ENCODE peak calls at places on chromosomes 5 and 9, in four cellular contexts. V, C, Q and M are unnamed samples. For H3K4me1, the result is how much of the 10 kb centered on the place peaks cover.

GRCh38 chr5:103466494-103466893 is 96.1 kb downstream of the NUDT12 start:
- DNase-seq in V (no peak), Q (no peak), C (no peak), M (no peak)

GRCh38 chr9:129011761-129012281 is 16.3 kb downstream of the SH3GLB2 start:
- DNase-seq in V (no peak), Q (no peak), C (no peak), M (no peak)

GRCh38 chr5:35919191-35919590 is 19.2 kb downstream of the CAPSL start:
- DNase-seq in Q (peak), C (no peak), V (no peak), M (peak)

GRCh38 chr5:95613514-95613913 is 6.4 kb upstream of the GPR150 start:
- DNase-seq in V (no peak), C (no peak), Q (no peak), M (no peak)

GRCh38 chr5:72692273-72692672 is 124.2 kb upstream of the TNPO1 start:
- DNase-seq in Q (no peak), V (no peak), C (no peak), M (no peak)

GRCh38 chr5:98789029-98789428 is 15.6 kb downstream of the RGMB start:
- DNase-seq in V (no peak), C (no peak), Q (no peak), M (no peak)

GRCh38 chr9:27548055-27548741 is 18.6 kb upstream of the MOB3B start:
- DNase-seq in Q (peak), C (no peak), V (no peak), M (peak)

GRCh38 chr5:88502179-88503064 is 233.8 kb upstream of the TMEM161B start:
- DNase-seq in C (no peak), Q (no peak), V (no peak), M (no peak)

GRCh38 chr5:173495225-173495904 is 121.1 kb downstream of the BOD1 start:
- DNase-seq in C (no peak), V (no peak), Q (no peak), M (peak)

GRCh38 chr9:18023332-18023731 is 444.5 kb downstream of the SH3GL2 start:
- DNase-seq in Q (no peak), V (no peak), C (no peak), M (peak)

GRCh38 chr9:132249690-132250089 is 87.8 kb downstream of the NTNG2 start:
- DNase-seq in C (no peak), Q (no peak), V (no peak), M (no peak)

GRCh38 chr9:127550751-127551150 is 61.3 kb upstream of the STXBP1 start:
- DNase-seq in V (no peak), C (no peak), Q (no peak), M (no peak)

GRCh38 chr5:44002381-44002901 is 386.8 kb downstream of the FGF10 start:
- DNase-seq in C (peak), Q (peak), V (no peak), M (no peak)

GRCh38 chr5:139574641-139575312 is 13.6 kb downstream of the UBE2D2 start:
- DNase-seq in C (peak), Q (no peak), V (no peak), M (peak)

GRCh38 chr5:88937406-88937805 is 54.4 kb upstream of the MEF2C start:
- DNase-seq in V (no peak), Q (no peak), C (no peak), M (no peak)

GRCh38 chr5:90366972-90367371 is 42.6 kb downstream of the CETN3 start:
- DNase-seq in C (no peak), V (no peak), Q (no peak), M (no peak)

GRCh38 chr9:96564217-96564616 is 55.4 kb downstream of the CDC14B start:
- DNase-seq in C (no peak), V (no peak), Q (no peak), M (no peak)

GRCh38 chr5:127176769-127177168 is 103.5 kb upstream of the C5orf63 start:
- DNase-seq in C (no peak), Q (no peak), V (no peak), M (peak)

GRCh38 chr5:138975098-138975847 is 100.1 kb upstream of the LRRTM2 start:
- DNase-seq in Q (no peak), V (no peak), C (no peak), M (peak)

GRCh38 chr9:137128158-137129088 is 10.5 kb upstream of the GRIN1 start:
- DNase-seq in C (no peak), Q (no peak), V (no peak), M (no peak)

GRCh38 chr9:120832766-120833165 is 10.0 kb downstream of the PSMD5 start:
- DNase-seq in Q (no peak), V (no peak), C (no peak), M (no peak)

GRCh38 chr5:9431496-9432258 is 114.2 kb downstream of the SEMA5A start:
- DNase-seq in V (no peak), C (no peak), Q (no peak), M (peak)

GRCh38 chr9:107386396-107386795 is 103.2 kb downstream of the KLF4 start:
- DNase-seq in C (no peak), V (no peak), Q (no peak), M (no peak)

GRCh38 chr9:113677569-113677968 is 198.5 kb upstream of the ZNF618 start:
- DNase-seq in Q (no peak), C (no peak), V (no peak), M (no peak)

GRCh38 chr9:121053544-121053943 is 3.5 kb upstream of the C5 start:
- DNase-seq in Q (no peak), C (no peak), V (no peak), M (no peak)

GRCh38 chr9:87513171-87513570 is 15.5 kb downstream of the DAPK1 start:
- DNase-seq in C (no peak), Q (no peak), V (no peak), M (peak)

GRCh38 chr9:21660976-21661375 is 141.5 kb upstream of the MTAP start:
- DNase-seq in Q (no peak), C (no peak), V (no peak), M (no peak)

DNA sequence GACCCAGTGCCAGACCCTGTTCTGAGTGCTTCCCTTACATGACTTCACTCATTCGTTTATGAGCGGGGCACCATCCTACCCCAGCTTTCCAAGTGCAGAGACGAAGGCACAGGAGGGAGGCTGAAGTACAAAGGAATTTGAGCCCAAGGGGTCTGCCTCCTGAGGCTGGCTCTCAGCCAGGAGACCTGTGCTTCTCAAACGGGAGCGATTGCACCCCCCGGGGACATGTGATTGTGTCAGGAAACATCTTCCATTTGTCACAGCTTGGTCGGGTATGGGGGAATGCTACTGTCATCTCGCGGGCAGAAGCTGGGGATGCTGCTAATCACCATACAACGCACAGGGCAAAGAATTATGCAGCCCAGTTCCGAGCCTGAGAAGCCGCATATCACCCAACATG is 23.9 kb downstream of the ADCY2 start:
- DNase-seq in V (no peak), Q (no peak), C (no peak), M (no peak)
- H3K4me1 ChIP-seq in V (under half), Q (under half), C (under half), M (under half)

DNA sequence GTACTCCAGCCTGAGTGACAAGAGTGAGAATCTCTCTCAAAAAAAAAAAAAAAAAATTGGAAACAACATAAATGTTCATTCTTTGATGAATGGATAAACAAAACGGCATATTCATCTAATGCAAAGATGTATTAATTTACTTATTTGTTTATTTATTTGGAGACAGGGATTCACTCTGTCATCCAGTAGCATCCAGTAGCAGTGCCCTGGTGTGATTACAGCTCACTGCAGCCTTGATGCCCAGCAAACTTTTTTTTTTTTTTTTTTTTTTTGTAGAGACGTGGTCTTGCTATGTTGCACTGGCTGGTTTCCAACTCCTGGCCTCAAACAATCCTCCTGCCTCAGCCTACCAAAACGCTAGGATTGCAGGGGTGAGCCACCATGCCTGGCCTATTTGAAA is 24.4 kb downstream of the OR2V2 start:
- DNase-seq in C (no peak), Q (no peak), V (no peak), M (no peak)
- H3K4me1 ChIP-seq in C (under half), Q (under half), V (under half), M (under half)

GRCh38 chr9:15735083-15735974 is 182.5 kb downstream of the CCDC171 start:
- DNase-seq in Q (peak), V (no peak), C (peak), M (peak)
- H3K4me1 ChIP-seq in Q (under half), V (under half), C (under half), M (under half)

GRCh38 chr5:150619359-150620230 is 20.9 kb upstream of the SYNPO start:
- DNase-seq in Q (no peak), V (no peak), C (no peak), M (peak)
- H3K4me1 ChIP-seq in Q (under half), V (under half), C (under half), M (under half)